ENCODE peak calls at places on chromosomes 13 and 19, in nine cellular contexts. S is NCI-H1417; B is activated naive CD4-positive, alpha-beta T cell; V is NCI-H510A treated with DMSO at 0.1 percent for 48 hours; W is H1; H is colonic mucosa; R is cardiac muscle cell; X is NCI-H1048; L is midbrain. C is an unnamed sample.

GRCh38 chr13:42545842-42546241 is 28.1 kb upstream of the TNFSF11 start:
- DNase-seq in X (no peak), B (no peak), L (no peak), V (no peak), W (no peak), R (no peak), H (no peak), S (no peak), C (no peak)

GRCh38 chr19:18292810-18293641 is 11.6 kb upstream of the JUND start:
- DNase-seq in V (peak; percentile 48), S (peak; percentile 79), X (no peak), H (peak; percentile 83), R (peak; percentile 84), W (peak; percentile 94), B (no peak), L (peak; percentile 43), C (peak; percentile 79)

GRCh38 chr13:50549221-50549942 is 294.1 kb downstream of the DLEU7 start:
- DNase-seq in W (no peak), B (no peak), S (no peak), L (no peak), H (no peak), V (no peak), X (no peak), R (no peak), C (no peak)

GRCh38 chr19:38554676-38555141 is 63.0 kb downstream of the MAP4K1 start:
- DNase-seq in B (no peak), S (no peak), H (no peak), X (no peak), L (no peak), R (no peak), W (no peak), V (no peak), C (no peak)

GRCh38 chr13:114102521-114103288 is 29.7 kb downstream of the RASA3 start:
- DNase-seq in X (no peak), W (no peak), H (no peak), B (no peak), V (no peak), L (no peak), R (no peak), S (no peak), C (peak; percentile 6)

GRCh38 chr13:46010148-46010547 is 42.4 kb downstream of the ZC3H13 start:
- DNase-seq in S (peak; percentile 1), V (no peak), L (no peak), B (no peak), W (no peak), H (no peak), R (no peak), X (no peak), C (no peak)

GRCh38 chr13:27450921-27451461 is 627 bp upstream of the MTIF3 start:
- DNase-seq in X (no peak), S (peak; percentile 66), W (peak; percentile 70), H (peak; percentile 57), B (no peak), L (no peak), V (peak; percentile 45), R (peak; percentile 46), C (peak; percentile 49)

GRCh38 chr19:46296722-46297431 is at the start of gene HIF3A:
- DNase-seq in S (peak; percentile 63), V (peak; percentile 74), W (peak; percentile 97), R (peak; percentile 97), B (no peak), X (no peak), H (peak; percentile 74), L (peak; percentile 69), C (peak; percentile 81)

GRCh38 chr13:21752501-21752900 is 81.6 kb downstream of the FGF9 start:
- DNase-seq in X (no peak), W (no peak), L (no peak), B (no peak), H (no peak), V (no peak), S (no peak), R (no peak), C (no peak)

GRCh38 chr19:56150358-56150757 is 9.3 kb downstream of the ZNF444 start:
- DNase-seq in R (no peak), V (no peak), W (no peak), B (no peak), S (no peak), H (no peak), L (no peak), X (no peak), C (no peak)

GRCh38 chr13:42653694-42654093 is 79.7 kb downstream of the TNFSF11 start:
- DNase-seq in R (no peak), B (no peak), X (no peak), W (no peak), S (no peak), V (no peak), H (no peak), L (no peak), C (no peak)

GRCh38 chr13:75173457-75174356 is 308.3 kb downstream of the TBC1D4 start:
- DNase-seq in W (no peak), S (peak; percentile 88), X (no peak), L (no peak), R (no peak), B (no peak), H (no peak), V (peak; percentile 4), C (no peak)

GRCh38 chr13:108787709-108788394 is 158.4 kb downstream of the MYO16 start:
- DNase-seq in B (no peak), H (no peak), S (peak; percentile 28), V (no peak), X (no peak), R (no peak), L (no peak), W (no peak), C (no peak)

GRCh38 chr19:1646931-1647663 is 5.3 kb downstream of the TCF3 start:
- DNase-seq in B (no peak), L (no peak), H (no peak), X (no peak), W (no peak), V (no peak), R (no peak), S (no peak), C (no peak)

GRCh38 chr19:2922987-2923386 is 21.8 kb downstream of the ZNF77 start:
- DNase-seq in L (no peak), X (no peak), B (no peak), S (peak; percentile 33), R (no peak), W (no peak), H (no peak), V (no peak), C (no peak)

GRCh38 chr19:17220207-17220758 is 5.1 kb downstream of the USE1 start:
- DNase-seq in S (no peak), V (no peak), X (no peak), R (no peak), H (peak; percentile 54), L (no peak), B (no peak), W (no peak), C (peak; percentile 52)

GRCh38 chr13:65292488-65292901 is 1937.6 kb downstream of the PCDH9 start:
- DNase-seq in W (no peak), V (no peak), X (no peak), S (peak; percentile 63), R (peak; percentile 18), H (no peak), B (no peak), L (no peak), C (no peak)

GRCh38 chr19:11361037-11361770 is 6.0 kb downstream of the PLPPR2 start:
- DNase-seq in V (no peak), X (no peak), S (peak; percentile 7), R (peak; percentile 90), W (peak; percentile 100), L (no peak), B (no peak), H (peak; percentile 98), C (peak; percentile 92)

GRCh38 chr13:57582032-57582431 is 49.5 kb upstream of the PCDH17 start:
- DNase-seq in B (no peak), X (no peak), H (no peak), W (peak; percentile 51), R (no peak), S (no peak), V (no peak), L (no peak), C (no peak)

GRCh38 chr13:50798923-50799322 is 44.6 kb downstream of the DLEU7 start:
- DNase-seq in B (no peak), W (no peak), R (no peak), V (no peak), X (no peak), S (no peak), L (no peak), H (no peak), C (no peak)

GRCh38 chr13:66506979-66507378 is 723.2 kb downstream of the PCDH9 start:
- DNase-seq in R (no peak), V (no peak), X (no peak), B (no peak), W (no peak), L (no peak), H (no peak), S (no peak), C (no peak)

GRCh38 chr19:45179063-45179847 is 671 bp downstream of the BLOC1S3 start:
- DNase-seq in H (no peak), R (peak; percentile 46), S (peak; percentile 50), W (no peak), V (no peak), X (no peak), L (no peak), B (no peak), C (peak; percentile 42)

GRCh38 chr13:74015137-74015536 is 119.1 kb downstream of the KLF12 start:
- DNase-seq in V (no peak), L (no peak), W (no peak), X (no peak), R (no peak), H (no peak), S (no peak), B (no peak), C (no peak)

GRCh38 chr19:12333162-12334159 is at the start of gene ZNF563:
- DNase-seq in V (peak; percentile 93), X (peak; percentile 95), S (peak; percentile 99), H (peak; percentile 100), B (peak; percentile 97), R (peak; percentile 96), L (peak; percentile 97), W (peak; percentile 98), C (peak; percentile 99)

GRCh38 chr19:3606690-3607289 is at the start of gene TBXA2R:
- DNase-seq in S (peak; percentile 75), H (peak; percentile 80), X (no peak), W (peak; percentile 93), V (peak; percentile 19), L (no peak), B (peak; percentile 34), R (peak; percentile 28), C (peak; percentile 75)

GRCh38 chr13:113975416-113975815 is 1.5 kb upstream of the C13orf46 start:
- DNase-seq in W (no peak), B (no peak), L (no peak), S (no peak), R (no peak), V (no peak), H (no peak), X (no peak), C (no peak)

GRCh38 chr19:45211751-45212381 is 33.3 kb downstream of the BLOC1S3 start:
- DNase-seq in X (no peak), V (no peak), S (no peak), R (no peak), L (no peak), H (no peak), W (no peak), B (no peak), C (no peak)

GRCh38 chr13:20702945-20703784 is at the start of gene IL17D:
- DNase-seq in R (peak; percentile 56), S (peak; percentile 74), L (peak; percentile 56), B (no peak), V (no peak), H (peak; percentile 44), X (no peak), W (peak; percentile 65), C (peak; percentile 43)

GRCh38 chr19:18995804-18996241 is 37.5 kb downstream of the SUGP2 start:
- DNase-seq in L (peak; percentile 85), V (peak; percentile 39), R (peak; percentile 71), W (peak; percentile 59), H (peak; percentile 40), S (peak; percentile 4), B (no peak), X (no peak), C (peak; percentile 17)

C was measured in transverse colon.